ENCODE peak calls at places on chromosomes 11 and 22, in seven cellular contexts. F is tibial nerve, Q is HepG2, Y is mammary epithelial cell, W is cardiac muscle cell, A is gastrocnemius medialis, J is PC-3. G is an unnamed sample. For H3K27me3, the result is how much of the 10 kb centered on the place peaks cover.

GRCh38 chr11:119903821-119904220 is 174.8 kb upstream of the NECTIN1 start:
- DNase-seq in F (no peak), Q (no peak), Y (no peak), W (no peak), A (no peak), J (no peak), G (no peak)

GRCh38 chr11:2142300-2142759 is 3.1 kb upstream of the IGF2 start:
- DNase-seq in F (no peak), Q (no peak), Y (peak), W (no peak), A (no peak), J (peak), G (no peak)

GRCh38 chr22:38120359-38121110 is 10.1 kb upstream of the BAIAP2L2 start:
- DNase-seq in F (no peak), Q (no peak), Y (no peak), W (no peak), A (no peak), J (no peak), G (no peak)

GRCh38 chr11:115104851-115105453 is 399.3 kb downstream of the CADM1 start:
- DNase-seq in F (no peak), Q (no peak), Y (no peak), W (no peak), A (peak), J (no peak), G (no peak)

GRCh38 chr22:22123118-22123959 is 121.2 kb upstream of the VPREB1 start:
- DNase-seq in F (no peak), Q (no peak), Y (no peak), W (no peak), A (no peak), J (no peak), G (no peak)

GRCh38 chr11:64713031-64713780 is 9.8 kb downstream of the NRXN2 start:
- DNase-seq in F (no peak), Q (no peak), Y (peak), W (peak), A (no peak), J (no peak), G (no peak)

GRCh38 chr11:107743161-107743560 is 31.3 kb upstream of the SLN start:
- DNase-seq in F (no peak), Q (no peak), Y (no peak), W (no peak), A (peak), J (no peak), G (no peak)

GRCh38 chr22:42233879-42234278 is 36.6 kb downstream of the TCF20 start:
- DNase-seq in F (no peak), Q (no peak), Y (no peak), W (no peak), A (no peak), J (no peak), G (no peak)

GRCh38 chr22:46561435-46561905 is 24.1 kb upstream of the CELSR1 start:
- DNase-seq in F (peak), Q (peak), Y (no peak), W (peak), A (no peak), J (peak), G (no peak)

GRCh38 chr11:74257934-74258553 is 53.4 kb downstream of the P4HA3 start:
- DNase-seq in F (peak), Q (no peak), Y (no peak), W (peak), A (peak), J (peak), G (no peak)

GRCh38 chr11:66188580-66188979 is 79.9 kb upstream of the RAB1B start:
- DNase-seq in F (no peak), Q (no peak), Y (peak), W (no peak), A (no peak), J (peak), G (no peak)

GRCh38 chr11:88414385-88414861 is 76.9 kb upstream of the CTSC start:
- DNase-seq in F (peak), Q (no peak), Y (peak), W (peak), A (no peak), J (peak), G (peak)

GRCh38 chr11:13928566-13929251 is 33.8 kb upstream of the SPON1 start:
- DNase-seq in F (no peak), Q (no peak), Y (peak), W (no peak), A (no peak), J (peak), G (peak)

GRCh38 chr22:46370584-46371373 is 35.3 kb downstream of the TRMU start:
- DNase-seq in F (no peak), Q (peak), Y (no peak), W (no peak), A (no peak), J (no peak), G (no peak)

GRCh38 chr22:19150482-19151328 is 613 bp upstream of the GSC2 start:
- DNase-seq in F (no peak), Q (no peak), Y (no peak), W (no peak), A (no peak), J (no peak), G (no peak)

GRCh38 chr11:34585870-34586654 is 34.8 kb upstream of the EHF start:
- DNase-seq in F (no peak), Q (peak), Y (peak), W (peak), A (no peak), J (peak), G (no peak)

GRCh38 chr11:120708511-120709183 is 197.1 kb downstream of the GRIK4 start:
- DNase-seq in F (no peak), Q (no peak), Y (no peak), W (no peak), A (no peak), J (no peak), G (peak)

GRCh38 chr11:1532606-1533341 is 39.3 kb downstream of the DUSP8 start:
- DNase-seq in F (no peak), Q (no peak), Y (peak), W (no peak), A (no peak), J (no peak), G (no peak)

GRCh38 chr11:73839123-73839457 is 37.6 kb downstream of the COA4 start:
- DNase-seq in F (no peak), Q (no peak), Y (no peak), W (no peak), A (no peak), J (no peak), G (no peak)

GRCh38 chr11:133326849-133327248 is 205.5 kb downstream of the OPCML start:
- DNase-seq in F (no peak), Q (no peak), Y (no peak), W (no peak), A (no peak), J (no peak), G (no peak)

GRCh38 chr11:1224491-1225385 is 1.9 kb downstream of the MUC5B start:
- DNase-seq in F (no peak), Q (no peak), Y (peak), W (no peak), A (no peak), J (peak), G (no peak)

GRCh38 chr11:130243816-130244215 is 70.9 kb downstream of the ZBTB44 start:
- DNase-seq in F (no peak), Q (no peak), Y (no peak), W (no peak), A (no peak), J (no peak), G (no peak)

GRCh38 chr11:85170184-85170583 is 457.0 kb downstream of the DLG2 start:
- DNase-seq in F (no peak), Q (no peak), Y (peak), W (no peak), A (no peak), J (peak), G (no peak)

GRCh38 chr11:123853038-123853437 is 32.4 kb downstream of the TMEM225 start:
- DNase-seq in F (no peak), Q (no peak), Y (no peak), W (no peak), A (no peak), J (no peak), G (no peak)

GRCh38 chr11:64571410-64572091 is 19.5 kb upstream of the SLC22A12 start:
- DNase-seq in F (no peak), Q (peak), Y (peak), W (no peak), A (no peak), J (no peak), G (no peak)

GRCh38 chr11:69637956-69638871 is 2.7 kb upstream of the CCND1 start:
- DNase-seq in F (no peak), Q (no peak), Y (peak), W (peak), A (no peak), J (peak), G (peak)

GRCh38 chr11:69639843-69640242 is 1.1 kb upstream of the CCND1 start:
- DNase-seq in F (no peak), Q (no peak), Y (no peak), W (no peak), A (no peak), J (no peak), G (no peak)

GRCh38 chr11:69637601-69637955 is 3.4 kb upstream of the CCND1 start:
- DNase-seq in F (no peak), Q (no peak), Y (no peak), W (no peak), A (no peak), J (no peak), G (no peak)

GRCh38 chr11:69640260-69640994 is 529 bp upstream of the CCND1 start:
- DNase-seq in F (no peak), Q (no peak), Y (peak), W (no peak), A (no peak), J (peak), G (peak)

DNA sequence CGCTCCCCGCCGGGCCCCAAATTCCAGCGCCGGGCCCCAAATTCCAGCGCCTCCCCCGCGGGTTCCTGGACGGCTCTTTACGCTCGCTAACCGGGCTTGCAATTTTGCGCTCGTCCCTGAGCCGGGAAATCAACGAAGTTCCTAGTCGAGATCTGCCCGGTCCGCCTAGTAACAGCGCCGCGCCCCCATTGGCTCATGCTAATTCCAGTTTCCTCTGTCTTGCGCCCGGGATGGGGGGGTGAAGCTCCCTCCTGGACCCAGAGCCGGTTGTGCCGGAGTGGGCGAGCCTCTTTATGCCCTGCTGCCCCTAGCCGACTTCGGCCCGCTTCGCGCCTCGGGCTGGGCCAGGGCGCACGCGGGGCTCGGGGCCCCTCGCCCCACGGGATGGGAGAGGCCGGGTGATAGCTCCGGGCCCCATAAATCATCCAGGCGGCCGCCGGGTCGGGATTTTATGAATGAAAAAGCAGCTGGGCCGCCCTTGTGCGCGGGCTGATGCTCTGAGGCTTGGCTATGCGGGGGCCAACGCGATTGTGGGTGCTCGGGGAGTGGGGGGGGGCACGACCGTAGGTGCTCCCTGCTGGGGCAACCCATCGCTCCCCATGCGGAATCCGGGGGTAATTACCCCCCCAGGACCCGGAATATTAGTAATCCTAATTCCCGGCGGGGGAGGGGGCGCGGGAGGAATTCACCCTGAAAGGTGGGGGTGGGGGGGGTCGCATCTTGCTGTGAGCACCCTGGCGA is 1.8 kb upstream of the CCND1 start:
- DNase-seq in F (peak), Q (peak), Y (peak), W (peak), A (peak), J (peak), G (peak)
- H3K27me3 ChIP-seq in F (under half), Q (under half), Y (under half), W (half or more), A (half or more), J (under half), G (under half)

GRCh38 chr11:10022764-10023163 is 271.3 kb downstream of the SBF2 start:
- DNase-seq in F (no peak), Q (no peak), Y (no peak), W (no peak), A (no peak), J (no peak), G (no peak)
- H3K27ac ChIP-seq in F (no peak), Q (no peak), Y (no peak), W (peak), A (no peak), J (no peak), G (no peak)

DNA sequence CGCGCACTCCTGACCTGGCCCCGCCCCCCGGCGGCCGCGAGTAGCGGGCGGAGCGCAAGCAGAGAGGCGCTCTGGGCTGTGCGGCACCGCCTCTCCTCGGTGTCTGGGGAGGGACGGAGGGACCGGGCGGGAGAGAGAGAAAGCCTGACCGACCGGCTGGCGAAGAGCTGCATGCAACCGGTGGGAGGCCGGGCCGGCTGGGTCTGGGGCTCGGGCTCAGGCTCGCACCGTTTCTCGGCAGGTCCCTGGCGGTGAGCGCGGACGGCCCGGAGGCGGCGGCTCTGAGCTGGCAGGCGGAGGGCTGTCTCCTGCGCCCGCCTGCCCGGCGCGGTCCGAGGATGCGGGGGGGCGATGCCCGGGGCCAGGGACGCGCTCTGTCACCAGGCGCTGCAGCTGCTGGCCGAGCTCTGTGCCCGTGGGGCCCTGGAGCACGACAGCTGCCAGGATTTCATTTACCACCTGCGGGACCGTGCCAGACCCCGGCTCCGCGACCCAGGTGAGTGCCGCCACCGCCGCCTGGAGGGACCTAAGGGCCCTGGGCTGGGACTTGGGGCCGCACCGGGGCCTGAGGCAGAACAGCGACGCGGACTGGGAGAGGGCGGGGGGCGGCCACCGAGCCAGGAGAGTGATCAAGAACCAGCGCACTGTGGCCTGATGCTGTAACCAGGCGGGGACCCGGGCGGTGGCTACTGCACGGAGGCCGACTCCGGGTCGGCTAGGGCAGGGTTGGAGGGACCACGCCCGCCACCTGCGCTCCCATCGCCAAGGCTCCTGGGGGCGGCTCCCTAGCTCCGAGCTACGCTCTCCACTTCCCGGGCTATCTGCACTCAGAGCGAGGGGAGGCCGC is at the start of gene SYT9:
- DNase-seq in F (no peak), Q (no peak), Y (peak), W (peak), A (no peak), J (peak), G (peak)
- H3K27me3 ChIP-seq in F (under half), Q (under half), Y (under half), W (under half), A (under half), J (under half), G (under half)

GRCh38 chr11:117874910-117875396 is 1.5 kb downstream of the FXYD6 start:
- DNase-seq in F (no peak), Q (no peak), Y (no peak), W (no peak), A (no peak), J (no peak), G (no peak)

GRCh38 chr11:117876341-117877119 is at the start of gene FXYD6:
- DNase-seq in F (no peak), Q (no peak), Y (no peak), W (peak), A (no peak), J (no peak), G (peak)

GRCh38 chr11:117877120-117877784 is 794 bp upstream of the FXYD6 start:
- DNase-seq in F (no peak), Q (no peak), Y (no peak), W (no peak), A (no peak), J (no peak), G (no peak)

GRCh38 chr11:117875397-117876048 is 935 bp downstream of the FXYD6 start:
- DNase-seq in F (no peak), Q (no peak), Y (no peak), W (peak), A (no peak), J (no peak), G (no peak)

DNA sequence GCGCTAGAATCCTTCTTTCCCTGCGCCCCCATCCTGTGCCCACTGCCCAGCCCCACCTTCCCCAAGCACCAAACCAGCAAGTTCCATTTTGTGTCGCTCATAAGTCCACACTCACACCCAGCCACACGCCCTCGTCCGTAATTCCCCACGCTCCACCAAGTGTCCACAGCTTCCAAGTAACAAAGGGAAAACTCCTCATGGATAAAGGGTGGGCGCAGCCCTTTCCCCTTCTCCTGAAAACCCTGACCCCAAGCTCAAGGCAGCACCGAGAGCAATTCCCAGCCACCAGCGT is 463 bp downstream of the FXYD6 start:
- DNase-seq in F (no peak), Q (no peak), Y (no peak), W (no peak), A (no peak), J (no peak), G (peak)
- H3K27ac ChIP-seq in F (peak), Q (no peak), Y (no peak), W (no peak), A (peak), J (no peak), G (peak)

GRCh38 chr11:113255741-113256140 is 58.6 kb upstream of the TTC12 start:
- DNase-seq in F (no peak), Q (no peak), Y (no peak), W (no peak), A (no peak), J (no peak), G (no peak)

GRCh38 chr11:113255096-113255495 is 59.3 kb upstream of the TTC12 start:
- DNase-seq in F (no peak), Q (no peak), Y (peak), W (no peak), A (no peak), J (no peak), G (no peak)

GRCh38 chr11:113251281-113251680 is 63.1 kb upstream of the TTC12 start:
- DNase-seq in F (no peak), Q (no peak), Y (no peak), W (no peak), A (no peak), J (no peak), G (no peak)

GRCh38 chr11:113256431-113257227 is 57.8 kb upstream of the TTC12 start:
- DNase-seq in F (no peak), Q (no peak), Y (no peak), W (peak), A (no peak), J (no peak), G (no peak)

GRCh38 chr11:113253406-113253805 is 61.0 kb upstream of the TTC12 start:
- DNase-seq in F (no peak), Q (no peak), Y (no peak), W (no peak), A (no peak), J (no peak), G (no peak)
- H3K27me3 ChIP-seq in F (under half), Q (under half), Y (under half), W (under half), A (under half), J (under half), G (under half)

G was measured in adrenal gland.